ENCODE peak calls at places on chromosome X, in eight cellular contexts. G is Daoy, A is iPS DF 6.9, B is HT1080, U is GM04503, K is GM12891, L is IMR-90, F is cortex of kidney. Z is an unnamed sample.

GRCh38 chrX:45850197-45850774 is 649.6 kb upstream of the DIPK2B start:
- DNase-seq in F (no peak), U (no peak), G (peak; percentile 17), K (no peak), B (peak; percentile 36), A (no peak), L (no peak), Z (peak; percentile 26)

GRCh38 chrX:154734101-154734781 is 16.6 kb downstream of the GAB3 start:
- DNase-seq in L (peak; percentile 91), A (no peak), K (no peak), B (no peak), F (no peak), G (no peak), U (no peak), Z (no peak)

GRCh38 chrX:80335062-80335830 is 85.0 kb upstream of the TENT5D start:
- DNase-seq in K (no peak), B (no peak), L (no peak), F (no peak), G (peak; percentile 72), U (no peak), A (peak; percentile 13), Z (peak; percentile 61)

GRCh38 chrX:53320543-53321215 is 39.3 kb upstream of the IQSEC2 start:
- DNase-seq in A (no peak), U (no peak), B (no peak), K (no peak), G (no peak), L (no peak), F (no peak), Z (no peak)

GRCh38 chrX:152824841-152825374 is 5.6 kb downstream of the CETN2 start:
- DNase-seq in F (no peak), B (peak; percentile 66), A (no peak), G (peak; percentile 6), K (no peak), L (peak; percentile 41), U (no peak), Z (no peak)

GRCh38 chrX:8811611-8812010 is 10.4 kb upstream of the FAM9A start:
- DNase-seq in A (no peak), G (no peak), L (no peak), U (no peak), K (no peak), B (no peak), F (no peak), Z (no peak)

GRCh38 chrX:53479295-53479694 is 45.1 kb upstream of the HSD17B10 start:
- DNase-seq in F (no peak), A (no peak), K (no peak), U (no peak), G (peak; percentile 2), B (peak; percentile 40), L (peak; percentile 16), Z (no peak)

GRCh38 chrX:148601034-148601433 is 100.6 kb downstream of the AFF2 start:
- DNase-seq in U (peak; percentile 12), L (no peak), G (no peak), A (no peak), F (no peak), B (peak; percentile 54), K (no peak), Z (no peak)

GRCh38 chrX:124736553-124737240 is 390.3 kb downstream of the SH2D1A start:
- DNase-seq in L (no peak), A (peak; percentile 63), F (no peak), K (no peak), U (no peak), B (no peak), G (no peak), Z (no peak)

GRCh38 chrX:22395372-22395771 is 122.7 kb downstream of the CBLL2 start:
- DNase-seq in K (no peak), A (no peak), F (no peak), U (no peak), G (peak; percentile 57), B (peak; percentile 53), L (peak; percentile 59), Z (no peak)

GRCh38 chrX:37825225-37825842 is 22.0 kb downstream of the DYNLT3 start:
- DNase-seq in U (no peak), L (peak; percentile 38), A (no peak), G (peak; percentile 15), K (no peak), F (no peak), B (peak; percentile 10), Z (peak; percentile 68)

GRCh38 chrX:74535633-74536141 is 78.7 kb downstream of the RLIM start:
- DNase-seq in K (no peak), G (peak; percentile 77), B (peak; percentile 68), L (peak; percentile 66), U (no peak), F (no peak), A (no peak), Z (peak; percentile 80)

GRCh38 chrX:45479196-45479834 is 278.6 kb upstream of the DIPK2B start:
- DNase-seq in F (no peak), K (no peak), U (peak; percentile 88), A (no peak), G (peak; percentile 73), L (peak; percentile 93), B (peak; percentile 91), Z (no peak)

GRCh38 chrX:154840856-154841255 is 6.4 kb upstream of the SMIM9 start:
- DNase-seq in L (peak; percentile 70), G (peak; percentile 11), K (no peak), A (no peak), F (no peak), B (peak; percentile 43), U (peak; percentile 24), Z (no peak)

GRCh38 chrX:53268173-53268572 is 13.2 kb downstream of the IQSEC2 start:
- DNase-seq in U (no peak), L (no peak), B (no peak), G (no peak), F (no peak), K (no peak), A (no peak), Z (no peak)

GRCh38 chrX:41090568-41091238 is 5.5 kb downstream of the USP9X start:
- DNase-seq in L (peak; percentile 35), F (no peak), A (no peak), U (no peak), B (no peak), G (no peak), K (no peak), Z (no peak)

GRCh38 chrX:47501226-47502071 is 18.4 kb upstream of the ZNF41 start:
- DNase-seq in K (no peak), L (peak; percentile 64), F (no peak), U (peak; percentile 58), B (peak; percentile 77), A (no peak), G (peak; percentile 45), Z (no peak)

GRCh38 chrX:37347420-37347819 is 1.7 kb upstream of the PRRG1 start:
- DNase-seq in F (no peak), K (no peak), L (peak; percentile 47), B (peak; percentile 3), U (no peak), A (no peak), G (no peak), Z (no peak)

GRCh38 chrX:70470850-70471289 is 26.2 kb downstream of the DLG3 start:
- DNase-seq in B (no peak), G (peak; percentile 31), A (no peak), K (no peak), L (peak; percentile 18), U (no peak), F (no peak), Z (no peak)

GRCh38 chrX:9573282-9574106 is 108.6 kb downstream of the TBL1X start:
- DNase-seq in G (no peak), K (no peak), A (no peak), F (no peak), U (no peak), B (no peak), L (no peak), Z (no peak)

GRCh38 chrX:35682481-35682880 is 115.7 kb upstream of the MAGEB16 start:
- DNase-seq in G (no peak), K (no peak), F (no peak), A (no peak), U (no peak), L (no peak), B (peak; percentile 55), Z (no peak)

GRCh38 chrX:14504960-14505538 is 24.3 kb upstream of the GLRA2 start:
- DNase-seq in K (no peak), B (no peak), L (no peak), U (no peak), A (no peak), G (no peak), F (no peak), Z (no peak)

GRCh38 chrX:71163010-71163409 is 18.4 kb downstream of the NLGN3 start:
- DNase-seq in B (no peak), A (no peak), L (no peak), K (no peak), G (no peak), F (no peak), U (no peak), Z (no peak)

GRCh38 chrX:46589977-46590723 is 16.6 kb downstream of the CHST7 start:
- DNase-seq in F (no peak), A (no peak), L (peak; percentile 62), G (peak; percentile 35), U (peak; percentile 59), K (no peak), B (peak; percentile 62), Z (no peak)

GRCh38 chrX:128975716-128976115 is 547.6 kb downstream of the SMARCA1 start:
- DNase-seq in A (peak; percentile 11), L (no peak), K (peak; percentile 0), G (no peak), B (peak; percentile 1), F (no peak), U (no peak), Z (peak; percentile 47)

GRCh38 chrX:50712777-50713176 is 101.2 kb downstream of the SHROOM4 start:
- DNase-seq in B (no peak), A (no peak), K (no peak), F (no peak), U (no peak), L (no peak), G (no peak), Z (no peak)

GRCh38 chrX:13015536-13016236 is 28.7 kb downstream of the FAM9C start:
- DNase-seq in G (no peak), F (no peak), L (no peak), A (no peak), B (no peak), U (no peak), K (no peak), Z (no peak)

GRCh38 chrX:114365045-114365834 is 218.6 kb upstream of the HTR2C start:
- DNase-seq in U (no peak), B (no peak), A (no peak), L (no peak), G (no peak), K (no peak), F (no peak), Z (no peak)

GRCh38 chrX:27966955-27967354 is 14.3 kb downstream of the DCAF8L1 start:
- DNase-seq in F (no peak), B (peak; percentile 8), K (no peak), U (no peak), A (no peak), G (no peak), L (peak; percentile 60), Z (peak; percentile 64)

GRCh38 chrX:140766024-140766611 is 56.6 kb downstream of the LINC00632 start:
- DNase-seq in K (no peak), L (peak; percentile 66), F (no peak), B (peak; percentile 20), A (peak; percentile 25), U (no peak), G (peak; percentile 21), Z (peak; percentile 32)

GRCh38 chrX:44785652-44786051 is 58.2 kb upstream of the DUSP21 start:
- DNase-seq in B (peak; percentile 80), L (peak; percentile 90), K (no peak), G (peak; percentile 78), F (no peak), U (peak; percentile 59), A (no peak), Z (no peak)

GRCh38 chrX:119693032-119693995 is at the start of gene SEPTIN6:
- DNase-seq in L (peak; percentile 52), F (no peak), A (peak; percentile 43), K (peak; percentile 53), U (no peak), B (peak; percentile 76), G (peak; percentile 74), Z (peak; percentile 71)

GRCh38 chrX:129983575-129984131 is 1.2 kb downstream of the BCORL1 start:
- DNase-seq in B (no peak), K (no peak), A (no peak), L (no peak), U (no peak), F (no peak), G (peak; percentile 18), Z (peak; percentile 28)

GRCh38 chrX:134721766-134722532 is 63.7 kb upstream of the PLAC1 start:
- DNase-seq in G (no peak), L (no peak), F (no peak), U (no peak), A (no peak), K (no peak), B (peak; percentile 7), Z (no peak)